ENCODE peak calls at places on chromosomes 2 and 18, in five cellular contexts. One of them, this sample, is unnamed.
A peak's percentile ranks its signal among the peaks of the same experiment; 100 is the strongest.

GRCh38 chr2:135150711-135151110 is 98.6 kb downstream of the RAB3GAP1 start:
- DNase-seq in endothelial cell: no peak
- DNase-seq in CD4-positive, alpha-beta memory T cell: no peak
- DNase-seq in HCT116: no peak
- DNase-seq in NCI-H2107: no peak
- DNase-seq in this sample: no peak

GRCh38 chr2:70336552-70336951 is 34.7 kb upstream of the FAM136A start:
- DNase-seq in endothelial cell: no peak
- DNase-seq in CD4-positive, alpha-beta memory T cell: no peak
- DNase-seq in HCT116: no peak
- DNase-seq in NCI-H2107: no peak
- DNase-seq in this sample: no peak

GRCh38 chr18:13120967-13121586 is 97.5 kb upstream of the LDLRAD4 start:
- DNase-seq in endothelial cell: no peak
- DNase-seq in CD4-positive, alpha-beta memory T cell: no peak
- DNase-seq in HCT116: no peak
- DNase-seq in NCI-H2107: no peak
- DNase-seq in this sample: no peak

GRCh38 chr2:145597809-145598208 is 1077.9 kb upstream of the ZEB2 start:
- DNase-seq in endothelial cell: no peak
- DNase-seq in CD4-positive, alpha-beta memory T cell: no peak
- DNase-seq in HCT116: no peak
- DNase-seq in NCI-H2107: no peak
- DNase-seq in this sample: no peak

GRCh38 chr18:32321826-32322225 is 132.0 kb downstream of the MEP1B start:
- DNase-seq in endothelial cell: no peak
- DNase-seq in CD4-positive, alpha-beta memory T cell: no peak
- DNase-seq in HCT116: no peak
- DNase-seq in NCI-H2107: no peak
- DNase-seq in this sample: no peak

GRCh38 chr2:146003337-146003736 is 1483.4 kb upstream of the ZEB2 start:
- DNase-seq in endothelial cell: no peak
- DNase-seq in CD4-positive, alpha-beta memory T cell: no peak
- DNase-seq in HCT116: no peak
- DNase-seq in NCI-H2107: no peak
- DNase-seq in this sample: no peak

GRCh38 chr2:177221534-177221933 is 8.9 kb downstream of the HNRNPA3 start:
- DNase-seq in endothelial cell: no peak
- DNase-seq in CD4-positive, alpha-beta memory T cell: no peak
- DNase-seq in HCT116: no peak
- DNase-seq in NCI-H2107: no peak
- DNase-seq in this sample: no peak

GRCh38 chr2:241894056-241894641 is 24.6 kb downstream of the RTP5 start:
- DNase-seq in endothelial cell: no peak
- DNase-seq in CD4-positive, alpha-beta memory T cell: no peak
- DNase-seq in HCT116: no peak
- DNase-seq in NCI-H2107: no peak
- DNase-seq in this sample: no peak

GRCh38 chr2:113291191-113291590 is 12.5 kb upstream of the PAX8 start:
- DNase-seq in endothelial cell: no peak
- DNase-seq in CD4-positive, alpha-beta memory T cell: no peak
- DNase-seq in HCT116: no peak
- DNase-seq in NCI-H2107: no peak
- DNase-seq in this sample: no peak

GRCh38 chr2:214695789-214696188 is 113.7 kb downstream of the BARD1 start:
- DNase-seq in endothelial cell: no peak
- DNase-seq in CD4-positive, alpha-beta memory T cell: no peak
- DNase-seq in HCT116: no peak
- DNase-seq in NCI-H2107: no peak
- DNase-seq in this sample: no peak

GRCh38 chr2:226903179-226903578 is 67.3 kb downstream of the RHBDD1 start:
- DNase-seq in endothelial cell: no peak
- DNase-seq in CD4-positive, alpha-beta memory T cell: no peak
- DNase-seq in HCT116: no peak
- DNase-seq in NCI-H2107: no peak
- DNase-seq in this sample: no peak

GRCh38 chr2:242024751-242025355 is 155.3 kb downstream of the RTP5 start:
- DNase-seq in endothelial cell: no peak
- DNase-seq in CD4-positive, alpha-beta memory T cell: no peak
- DNase-seq in HCT116: no peak
- DNase-seq in NCI-H2107: no peak
- DNase-seq in this sample: no peak

GRCh38 chr2:5685225-5685624 is 7.0 kb upstream of the SOX11 start:
- DNase-seq in endothelial cell: no peak
- DNase-seq in CD4-positive, alpha-beta memory T cell: no peak
- DNase-seq in HCT116: no peak
- DNase-seq in NCI-H2107: no peak
- DNase-seq in this sample: no peak

GRCh38 chr2:40440835-40441234 is 11.1 kb downstream of the SLC8A1 start:
- DNase-seq in endothelial cell: no peak
- DNase-seq in CD4-positive, alpha-beta memory T cell: no peak
- DNase-seq in HCT116: no peak
- DNase-seq in NCI-H2107: no peak
- DNase-seq in this sample: no peak

GRCh38 chr2:9249036-9249800 is 42.6 kb downstream of the ASAP2 start:
- DNase-seq in endothelial cell: no peak
- DNase-seq in CD4-positive, alpha-beta memory T cell: no peak
- DNase-seq in HCT116: no peak
- DNase-seq in NCI-H2107: no peak
- DNase-seq in this sample: no peak

GRCh38 chr18:52541056-52541455 is 201.1 kb downstream of the DCC start:
- DNase-seq in endothelial cell: no peak
- DNase-seq in CD4-positive, alpha-beta memory T cell: no peak
- DNase-seq in HCT116: no peak
- DNase-seq in NCI-H2107: no peak
- DNase-seq in this sample: no peak

GRCh38 chr2:20507166-20507692 is 60.4 kb downstream of the RHOB start:
- DNase-seq in endothelial cell: no peak
- DNase-seq in CD4-positive, alpha-beta memory T cell: no peak
- DNase-seq in HCT116: no peak
- DNase-seq in NCI-H2107: no peak
- DNase-seq in this sample: no peak

GRCh38 chr18:21831413-21831831 is 90.8 kb downstream of the MIB1 start:
- DNase-seq in endothelial cell: no peak
- DNase-seq in CD4-positive, alpha-beta memory T cell: no peak
- DNase-seq in HCT116: no peak
- DNase-seq in NCI-H2107: no peak
- DNase-seq in this sample: no peak

GRCh38 chr2:194867328-194867727 is 789.7 kb upstream of the SLC39A10 start:
- DNase-seq in endothelial cell: no peak
- DNase-seq in CD4-positive, alpha-beta memory T cell: no peak
- DNase-seq in HCT116: no peak
- DNase-seq in NCI-H2107: no peak
- DNase-seq in this sample: peak; percentile 4

GRCh38 chr2:145411493-145411892 is 891.6 kb upstream of the ZEB2 start:
- DNase-seq in endothelial cell: no peak
- DNase-seq in CD4-positive, alpha-beta memory T cell: no peak
- DNase-seq in HCT116: no peak
- DNase-seq in NCI-H2107: no peak
- DNase-seq in this sample: peak; percentile 68

GRCh38 chr2:64344999-64345576 is 108.9 kb upstream of the LGALSL start:
- DNase-seq in endothelial cell: no peak
- DNase-seq in CD4-positive, alpha-beta memory T cell: no peak
- DNase-seq in HCT116: no peak
- DNase-seq in NCI-H2107: no peak
- DNase-seq in this sample: no peak

GRCh38 chr2:238881353-238882082 is 33.6 kb downstream of the TWIST2 start:
- DNase-seq in endothelial cell: no peak
- DNase-seq in CD4-positive, alpha-beta memory T cell: peak; percentile 12
- DNase-seq in HCT116: no peak
- DNase-seq in NCI-H2107: no peak
- DNase-seq in this sample: no peak

GRCh38 chr2:192087398-192087958 is 107.3 kb downstream of the TMEFF2 start:
- DNase-seq in endothelial cell: no peak
- DNase-seq in CD4-positive, alpha-beta memory T cell: no peak
- DNase-seq in HCT116: no peak
- DNase-seq in NCI-H2107: peak; percentile 23
- DNase-seq in this sample: no peak